ENCODE peak calls at places on chromosomes 1 and 21, in ten cellular contexts. L is GM12865, N is heart left ventricle, D is right atrium auricular region, X is adrenal gland, F is omental fat pad, Z is psoas muscle, Q is upper lobe of left lung, I is AG04449, U is AG10803. C is an unnamed sample.

GRCh38 chr1:202365092-202365815 is 16.8 kb downstream of the PPP1R12B start:
- DNase-seq in X (no peak), F (no peak), L (no peak), Q (no peak), U (peak; percentile 92), N (no peak), I (no peak), Z (no peak), D (no peak), C (no peak)

GRCh38 chr21:45639206-45640000 is 4.1 kb upstream of the PCBP3 start:
- DNase-seq in F (no peak), L (no peak), N (no peak), I (no peak), Q (no peak), Z (no peak), U (no peak), X (no peak), D (no peak), C (no peak)

GRCh38 chr1:211822677-211823426 is 7.7 kb downstream of the LPGAT1 start:
- DNase-seq in U (no peak), D (no peak), Q (no peak), X (no peak), I (no peak), F (no peak), Z (no peak), L (peak; percentile 28), N (no peak), C (no peak)

GRCh38 chr21:42597487-42598158 is 55.8 kb upstream of the PDE9A start:
- DNase-seq in Z (no peak), N (no peak), L (peak; percentile 70), D (no peak), Q (no peak), X (no peak), U (no peak), I (no peak), F (no peak), C (no peak)

GRCh38 chr21:40704141-40704540 is 142.8 kb downstream of the DSCAM start:
- DNase-seq in I (no peak), F (no peak), L (no peak), U (no peak), X (no peak), Z (no peak), N (no peak), D (no peak), Q (no peak), C (no peak)

GRCh38 chr1:205585169-205585834 is 46.5 kb downstream of the ELK4 start:
- DNase-seq in X (no peak), U (no peak), Q (no peak), I (no peak), D (no peak), Z (no peak), F (no peak), N (no peak), L (no peak), C (no peak)

GRCh38 chr1:113219377-113219776 is 146.4 kb downstream of the LRIG2 start:
- DNase-seq in X (no peak), Z (no peak), D (no peak), N (no peak), F (no peak), Q (no peak), L (no peak), U (no peak), I (no peak), C (no peak)

GRCh38 chr1:1550591-1551432 is 10.4 kb upstream of the TMEM240 start:
- DNase-seq in D (no peak), L (no peak), U (peak; percentile 61), N (no peak), Z (peak; percentile 80), F (no peak), X (no peak), Q (peak; percentile 55), I (no peak), C (no peak)

GRCh38 chr1:210573141-210573540 is 244.4 kb downstream of the HHAT start:
- DNase-seq in F (no peak), D (no peak), Z (no peak), U (no peak), N (no peak), X (no peak), I (no peak), Q (no peak), L (no peak), C (no peak)

GRCh38 chr21:36589352-36589971 is 109.5 kb upstream of the SIM2 start:
- DNase-seq in D (no peak), Z (peak; percentile 72), F (no peak), U (peak; percentile 63), N (no peak), Q (peak; percentile 71), X (peak; percentile 59), L (peak; percentile 71), I (no peak), C (peak; percentile 75)

GRCh38 chr1:24727490-24728214 is 17.6 kb upstream of the CLIC4 start:
- DNase-seq in I (no peak), N (peak; percentile 83), L (peak; percentile 90), Q (peak; percentile 66), Z (peak; percentile 63), X (peak; percentile 90), D (peak; percentile 83), F (no peak), U (peak; percentile 92), C (peak; percentile 83)

GRCh38 chr1:167756760-167757405 is 35.1 kb downstream of the MPZL1 start:
- DNase-seq in D (no peak), X (peak; percentile 27), F (no peak), U (no peak), Z (no peak), L (no peak), N (peak; percentile 64), Q (no peak), I (no peak), C (no peak)

GRCh38 chr1:57088689-57089088 is 122.9 kb upstream of the C8B start:
- DNase-seq in F (no peak), X (no peak), U (no peak), D (no peak), I (no peak), L (no peak), Q (no peak), N (no peak), Z (no peak), C (no peak)

GRCh38 chr1:20385630-20386029 is 95.0 kb downstream of the VWA5B1 start:
- DNase-seq in I (no peak), D (no peak), Z (no peak), U (no peak), N (no peak), L (no peak), F (no peak), Q (no peak), X (no peak), C (no peak)

GRCh38 chr1:194865367-194865766 is 1679.0 kb upstream of the B3GALT2 start:
- DNase-seq in X (no peak), I (no peak), N (no peak), D (no peak), F (no peak), Q (no peak), L (peak; percentile 2), U (no peak), Z (no peak), C (no peak)
- TF ChIP-seq CTCF in X (no peak), I (no peak), N (no peak), D (no peak), F (no peak), Q (no peak), L (no peak), U (no peak), Z (no peak), C (no peak)

GRCh38 chr21:32426066-32426465 is 13.6 kb downstream of the EVA1C start:
- DNase-seq in U (no peak), N (no peak), Q (no peak), Z (no peak), F (no peak), D (no peak), I (no peak), X (no peak), L (no peak), C (no peak)

GRCh38 chr21:32424674-32425073 is 12.2 kb downstream of the EVA1C start:
- DNase-seq in F (no peak), Q (no peak), N (no peak), L (no peak), D (no peak), I (no peak), X (no peak), Z (no peak), U (no peak), C (no peak)

GRCh38 chr21:32423846-32424535 is 11.5 kb downstream of the EVA1C start:
- DNase-seq in D (no peak), U (no peak), F (no peak), X (no peak), N (no peak), Z (no peak), L (no peak), I (no peak), Q (no peak), C (no peak)

GRCh38 chr21:32426592-32427051 is 14.1 kb downstream of the EVA1C start:
- DNase-seq in U (peak; percentile 68), I (no peak), N (no peak), L (no peak), Z (no peak), X (no peak), F (no peak), Q (no peak), D (no peak), C (no peak)

GRCh38 chr21:32425628-32426027 is 13.1 kb downstream of the EVA1C start:
- DNase-seq in I (no peak), N (no peak), F (no peak), U (no peak), Q (no peak), D (no peak), Z (no peak), L (no peak), X (no peak), C (no peak)
- TF ChIP-seq CTCF in I (no peak), N (no peak), F (no peak), U (no peak), Q (no peak), D (no peak), Z (no peak), L (no peak), X (no peak), C (no peak)

GRCh38 chr1:38476784-38477175 is 382.8 kb downstream of the RRAGC start:
- DNase-seq in X (no peak), F (no peak), U (no peak), L (no peak), N (no peak), I (no peak), Z (no peak), Q (no peak), D (no peak), C (no peak)
- TF ChIP-seq CTCF in X (no peak), F (no peak), U (no peak), L (no peak), N (no peak), I (no peak), Z (no peak), Q (no peak), D (no peak), C (no peak)

GRCh38 chr1:243763806-243764205 is 86.2 kb downstream of the AKT3 start:
- DNase-seq in D (no peak), Q (no peak), U (no peak), Z (no peak), L (no peak), N (no peak), I (no peak), F (no peak), X (no peak), C (no peak)

DNA sequence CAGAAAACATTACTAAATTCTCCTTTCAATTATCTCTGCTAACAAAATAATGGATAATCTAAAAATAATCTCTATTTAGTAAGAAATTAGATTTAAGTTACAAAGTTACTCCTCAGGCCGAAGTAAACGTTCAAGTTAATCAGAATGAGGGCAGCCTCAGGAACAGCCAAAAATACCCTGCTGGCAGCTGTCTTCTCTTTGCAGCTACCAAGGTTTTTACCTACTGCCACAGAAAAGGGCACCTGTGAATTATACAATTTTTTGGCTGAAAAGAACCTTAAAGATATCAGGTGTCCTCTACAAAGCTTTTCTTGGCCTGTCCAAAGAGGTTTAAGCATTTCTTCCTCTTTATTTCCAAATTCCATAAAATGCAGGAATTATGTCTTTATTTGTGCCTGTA is 84.4 kb downstream of the AKT3 start:
- DNase-seq in N (no peak), X (no peak), U (no peak), D (no peak), Q (no peak), Z (no peak), F (no peak), L (no peak), I (no peak), C (no peak)
- TF ChIP-seq CTCF in N (no peak), X (no peak), U (no peak), D (no peak), Q (no peak), Z (no peak), F (no peak), L (no peak), I (no peak), C (no peak)